ENCODE peak calls at places on chromosomes 11 and 22, in six cellular contexts. A is H1, R is HEK293T, Q is HCT116, N is HepG2, J is WTC11. I is an unnamed sample.

GRCh38 chr11:109192864-109193263 is 229.1 kb upstream of the C11orf87 start:
- DNase-seq in R (no peak), A (no peak), J (no peak), Q (no peak), N (no peak), I (no peak)

GRCh38 chr11:2559527-2560311 is 114.9 kb downstream of the KCNQ1 start:
- DNase-seq in Q (no peak), A (no peak), N (no peak), R (no peak), J (peak; percentile 7), I (no peak)

GRCh38 chr11:2772544-2773031 is 72.8 kb upstream of the KCNQ1OT1 start:
- DNase-seq in N (no peak), A (no peak), J (peak; percentile 4), Q (peak; percentile 31), R (no peak), I (no peak)

GRCh38 chr11:114377612-114378267 is 22.6 kb downstream of the C11orf71 start:
- DNase-seq in A (no peak), Q (no peak), R (no peak), J (no peak), N (no peak), I (no peak)

GRCh38 chr11:112179601-112180000 is 4.3 kb downstream of the BCO2 start:
- DNase-seq in Q (no peak), J (no peak), R (no peak), N (no peak), A (no peak), I (no peak)

GRCh38 chr22:36467042-36467810 is 14.2 kb downstream of the TXN2 start:
- DNase-seq in N (no peak), Q (peak; percentile 46), A (no peak), J (no peak), R (no peak), I (no peak)

GRCh38 chr11:13917269-13917668 is 45.3 kb upstream of the SPON1 start:
- DNase-seq in N (no peak), J (no peak), Q (no peak), R (no peak), A (no peak), I (no peak)

GRCh38 chr22:46525681-46526483 is 11.5 kb downstream of the CELSR1 start:
- DNase-seq in Q (no peak), J (no peak), R (no peak), A (no peak), N (no peak), I (no peak)

GRCh38 chr11:117426297-117426685 is 98.6 kb downstream of the CEP164 start:
- DNase-seq in A (peak; percentile 57), J (peak; percentile 96), N (peak; percentile 38), R (peak; percentile 88), Q (peak; percentile 21), I (peak; percentile 81)

GRCh38 chr11:45092901-45093760 is 53.3 kb upstream of the PRDM11 start:
- DNase-seq in R (no peak), J (no peak), A (no peak), N (no peak), Q (no peak), I (no peak)

GRCh38 chr11:102806296-102806695 is 8.3 kb upstream of the MMP1 start:
- DNase-seq in A (no peak), R (no peak), Q (no peak), N (no peak), J (no peak), I (no peak)

GRCh38 chr11:110126936-110127335 is 33.7 kb downstream of the ZC3H12C start:
- DNase-seq in J (no peak), R (no peak), Q (no peak), N (no peak), A (no peak), I (no peak)

GRCh38 chr22:29043906-29044575 is 17.6 kb downstream of the C22orf31 start:
- DNase-seq in R (no peak), N (no peak), Q (no peak), A (no peak), J (no peak), I (no peak)

GRCh38 chr11:8767466-8768142 is 85.0 kb downstream of the RPL27A start:
- DNase-seq in R (no peak), A (no peak), N (no peak), J (no peak), Q (no peak), I (no peak)

GRCh38 chr11:126129681-126130671 is 67.3 kb upstream of the CDON start:
- DNase-seq in R (no peak), A (no peak), Q (no peak), J (no peak), N (no peak), I (no peak)

DNA sequence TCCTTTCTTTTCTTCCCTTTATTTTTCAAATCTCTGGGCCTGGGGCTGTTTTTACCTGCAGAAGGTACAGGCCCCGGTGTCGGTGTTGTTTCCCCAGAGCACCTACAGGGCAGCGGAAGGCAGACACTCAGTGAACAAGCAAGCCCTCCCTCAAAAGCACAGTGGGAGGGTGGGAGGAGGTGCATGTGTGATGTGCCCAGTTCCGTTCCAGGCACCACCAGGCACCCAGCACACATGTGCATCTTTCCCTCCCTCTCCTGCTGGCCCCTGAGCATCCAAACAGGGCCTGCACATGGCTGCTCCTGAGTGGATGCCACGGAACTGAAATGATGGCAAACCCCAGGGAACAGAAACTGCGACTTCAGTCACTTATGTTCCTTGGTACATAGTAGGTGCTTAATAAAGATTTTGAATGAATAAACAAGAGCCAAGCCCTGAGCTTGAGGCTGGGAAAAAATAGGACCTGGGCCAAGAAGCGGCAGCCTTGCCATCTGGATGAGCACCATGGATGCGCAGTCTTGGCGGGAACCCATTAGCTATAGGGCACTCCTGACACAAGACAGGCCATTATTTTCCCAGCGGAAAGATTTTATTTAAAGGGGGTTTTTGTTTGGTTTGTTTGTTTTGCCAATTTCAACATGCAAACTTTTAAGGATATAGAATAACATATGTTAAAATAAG is 47.8 kb downstream of the ARRB1 start:
- DNase-seq in R (no peak), Q (no peak), J (no peak), A (no peak), N (no peak), I (no peak)
- TF ChIP-seq SP1 in R (no peak), Q (no peak), J (no peak), A (no peak), N (no peak), I (no peak)

DNA sequence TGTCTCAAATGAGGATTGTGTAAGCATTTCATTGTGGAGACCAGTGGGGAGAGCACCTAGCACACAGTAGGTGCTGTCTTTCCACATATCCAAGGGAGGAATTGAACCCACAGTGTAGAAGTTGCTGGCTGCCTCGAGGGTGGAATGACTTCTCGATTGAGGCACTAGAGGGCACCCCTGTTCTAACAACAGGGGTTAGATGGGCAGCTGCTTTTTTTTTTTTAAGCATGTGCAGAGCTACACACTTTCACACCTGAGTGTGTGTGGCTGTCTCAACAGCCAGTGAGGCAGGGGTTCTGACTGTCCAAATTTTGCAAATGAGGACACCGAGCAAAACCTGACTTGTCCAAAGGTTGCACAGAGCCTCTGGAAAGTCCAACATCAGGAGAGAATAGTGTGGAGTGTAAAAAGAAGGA is 118.2 kb upstream of the CRYBB3 start:
- DNase-seq in A (no peak), J (peak; percentile 68), Q (peak; percentile 15), R (peak; percentile 71), N (peak; percentile 56), I (peak; percentile 45)
- TF ChIP-seq SP1 in A (no peak), J (no peak), Q (no peak), R (no peak), N (no peak), I (no peak)

GRCh38 chr22:20507253-20508066 is at the start of gene MED15:
- DNase-seq in Q (peak; percentile 69), J (peak; percentile 95), R (peak; percentile 94), A (peak; percentile 63), N (peak; percentile 87), I (peak; percentile 100)
- TF ChIP-seq SP1 in Q (no peak), J (peak; percentile 71), R (no peak), A (no peak), N (no peak), I (peak; percentile 99)

DNA sequence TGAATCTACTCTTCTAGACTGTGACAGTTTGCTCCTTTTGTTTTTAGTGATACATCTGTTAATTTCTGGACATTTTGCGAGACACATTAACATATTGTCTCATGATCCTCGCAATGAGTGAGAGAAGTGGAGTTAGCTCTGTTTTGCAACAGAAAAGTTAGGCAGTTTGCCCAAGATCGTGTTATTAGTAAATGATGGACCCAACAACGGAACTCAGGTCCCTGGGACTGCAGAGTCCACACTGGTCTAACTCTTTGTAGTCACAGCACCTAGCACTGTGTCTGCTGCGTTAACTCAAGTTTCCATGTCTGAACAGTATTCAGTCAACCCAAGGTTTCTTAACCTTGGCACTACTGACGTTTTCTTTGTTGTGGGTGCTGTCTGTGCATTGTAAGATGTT is 3.2 kb downstream of the DEPDC7 start:
- DNase-seq in Q (no peak), R (no peak), N (no peak), J (no peak), A (no peak), I (no peak)
- TF ChIP-seq SP1 in Q (no peak), R (no peak), N (no peak), J (no peak), A (no peak), I (no peak)

GRCh38 chr22:23547818-23548500 is 32.1 kb downstream of the IGLL1 start:
- DNase-seq in J (no peak), R (peak; percentile 5), N (no peak), Q (no peak), A (no peak), I (no peak)

GRCh38 chr22:23550049-23550650 is 29.9 kb downstream of the IGLL1 start:
- DNase-seq in J (no peak), Q (no peak), N (no peak), A (no peak), R (no peak), I (no peak)

GRCh38 chr22:23551385-23551784 is 28.7 kb downstream of the IGLL1 start:
- DNase-seq in Q (no peak), A (no peak), R (no peak), N (no peak), J (no peak), I (no peak)

GRCh38 chr22:23548501-23549197 is 31.4 kb downstream of the IGLL1 start:
- DNase-seq in N (no peak), R (peak; percentile 6), A (no peak), Q (no peak), J (no peak), I (no peak)

GRCh38 chr22:23549198-23549595 is 30.9 kb downstream of the IGLL1 start:
- DNase-seq in R (no peak), J (no peak), A (no peak), Q (no peak), N (no peak), I (no peak)
- TF ChIP-seq SP1 in R (no peak), J (no peak), A (no peak), Q (no peak), N (no peak), I (no peak)

GRCh38 chr22:25409240-25409639 is 155.2 kb upstream of the GRK3 start:
- DNase-seq in N (no peak), A (no peak), J (no peak), R (no peak), Q (no peak), I (no peak)

GRCh38 chr22:25407226-25407858 is 157.1 kb upstream of the GRK3 start:
- DNase-seq in R (no peak), N (no peak), Q (no peak), A (no peak), J (no peak), I (no peak)

GRCh38 chr22:25405854-25406509 is 158.5 kb upstream of the GRK3 start:
- DNase-seq in Q (no peak), A (no peak), N (no peak), J (no peak), R (no peak), I (no peak)

GRCh38 chr22:25406510-25407210 is 157.8 kb upstream of the GRK3 start:
- DNase-seq in J (no peak), R (no peak), N (peak; percentile 43), A (no peak), Q (no peak), I (no peak)

GRCh38 chr22:25407859-25408229 is 156.6 kb upstream of the GRK3 start:
- DNase-seq in Q (no peak), J (no peak), R (no peak), N (no peak), A (no peak), I (no peak)
- TF ChIP-seq SP1 in Q (no peak), J (no peak), R (no peak), N (no peak), A (no peak), I (no peak)